ENCODE peak calls at places on chromosomes 12 and 14, in seven cellular contexts. J is ovary, H is heart left ventricle, O is H1, V is A549, Z is HCT116, N is esophagus squamous epithelium. K is an unnamed sample.
A peak's percentile ranks its signal among the peaks of the same experiment; 100 is the strongest.

GRCh38 chr14:22814373-22814772 is 862 bp downstream of the SLC7A7 start:
- DNase-seq in J (no peak), H (no peak), O (no peak), V (no peak), Z (no peak), N (no peak), K (no peak)

GRCh38 chr14:95527392-95528002 is 7.4 kb upstream of the GLRX5 start:
- DNase-seq in J (peak; percentile 87), H (no peak), O (no peak), V (peak; percentile 44), Z (no peak), N (no peak), K (peak; percentile 65)

GRCh38 chr14:23667134-23667533 is 31.0 kb downstream of the DHRS2 start:
- DNase-seq in J (no peak), H (no peak), O (no peak), V (no peak), Z (no peak), N (no peak), K (no peak)

GRCh38 chr14:99245541-99246511 is 26.2 kb downstream of the BCL11B start:
- DNase-seq in J (no peak), H (no peak), O (peak; percentile 87), V (no peak), Z (no peak), N (no peak), K (no peak)

GRCh38 chr14:73424453-73424852 is 33.9 kb downstream of the NUMB start:
- DNase-seq in J (no peak), H (no peak), O (no peak), V (peak; percentile 38), Z (no peak), N (no peak), K (no peak)

GRCh38 chr14:103108749-103109207 is 14.3 kb downstream of the EXOC3L4 start:
- DNase-seq in J (no peak), H (no peak), O (no peak), V (peak; percentile 81), Z (no peak), N (no peak), K (peak; percentile 66)

GRCh38 chr12:57629897-57630471 is 3.0 kb downstream of the B4GALNT1 start:
- DNase-seq in J (no peak), H (no peak), O (no peak), V (no peak), Z (no peak), N (no peak), K (no peak)

GRCh38 chr12:88299567-88300101 is 157.5 kb downstream of the TMTC3 start:
- DNase-seq in J (no peak), H (no peak), O (no peak), V (peak; percentile 96), Z (peak; percentile 34), N (no peak), K (no peak)

GRCh38 chr12:2336409-2336829 is 283.6 kb downstream of the CACNA1C start:
- DNase-seq in J (no peak), H (no peak), O (no peak), V (peak; percentile 37), Z (peak; percentile 75), N (no peak), K (no peak)
- TF ChIP-seq POLR2A in J (no peak), H (no peak), O (no peak), V (no peak), Z (no peak), N (no peak), K (no peak)

GRCh38 chr12:46549527-46550265 is 177.1 kb upstream of the SLC38A2 start:
- DNase-seq in J (no peak), H (no peak), O (no peak), V (peak; percentile 82), Z (peak; percentile 84), N (no peak), K (no peak)
- H3K4me1 ChIP-seq in J (peaks cover 1% of the 10 kb centered on the region), H (peaks cover 28% of the 10 kb centered on the region), O (no peaks in the 10 kb centered on the region), V (peaks cover 41% of the 10 kb centered on the region), Z (peaks cover 84% of the 10 kb centered on the region), N (peaks cover 70% of the 10 kb centered on the region), K (no peaks in the 10 kb centered on the region)

GRCh38 chr12:93054021-93054420 is 124.9 kb upstream of the EEA1 start:
- DNase-seq in J (no peak), H (no peak), O (no peak), V (no peak), Z (no peak), N (no peak), K (no peak)

GRCh38 chr12:93050026-93050747 is 121.1 kb upstream of the EEA1 start:
- DNase-seq in J (no peak), H (no peak), O (no peak), V (no peak), Z (no peak), N (no peak), K (no peak)

GRCh38 chr12:93048646-93049045 is 119.6 kb upstream of the EEA1 start:
- DNase-seq in J (no peak), H (no peak), O (no peak), V (no peak), Z (no peak), N (no peak), K (no peak)

GRCh38 chr12:93047118-93047517 is 118.0 kb upstream of the EEA1 start:
- DNase-seq in J (no peak), H (no peak), O (no peak), V (no peak), Z (no peak), N (no peak), K (no peak)

DNA sequence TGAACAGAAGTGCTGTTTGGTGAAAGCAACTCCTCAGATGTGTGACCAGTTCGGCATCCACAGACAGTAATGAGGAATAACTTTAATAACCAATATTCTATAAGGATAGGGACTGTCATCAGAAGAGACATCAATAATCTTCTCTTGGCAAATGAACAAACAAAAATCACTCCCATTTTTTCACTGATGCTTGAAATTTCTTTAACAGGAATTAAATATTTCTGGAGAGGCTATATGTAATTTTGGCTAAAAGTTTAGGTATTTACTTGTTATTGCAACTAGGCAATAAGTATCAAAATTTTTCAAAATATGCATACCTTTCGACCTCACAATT is 121.6 kb upstream of the EEA1 start:
- DNase-seq in J (no peak), H (no peak), O (no peak), V (no peak), Z (no peak), N (no peak), K (no peak)
- H3K27ac ChIP-seq in J (no peak overlapping the region), H (no peak overlapping the region), O (no peak overlapping the region), V (no peak overlapping the region), Z (no peak overlapping the region), N (no peak overlapping the region), K (no peak overlapping the region)

GRCh38 chr12:16347391-16348298 is at the start of gene MGST1:
- DNase-seq in J (peak; percentile 16), H (peak; percentile 76), O (peak; percentile 87), V (peak; percentile 88), Z (peak; percentile 57), N (no peak), K (peak; percentile 77)
- TF ChIP-seq POLR2A in J (no peak), H (no peak), O (peak; percentile 90), V (peak; percentile 97), Z (peak; percentile 87), N (peak; percentile 35), K (peak; percentile 86)

DNA sequence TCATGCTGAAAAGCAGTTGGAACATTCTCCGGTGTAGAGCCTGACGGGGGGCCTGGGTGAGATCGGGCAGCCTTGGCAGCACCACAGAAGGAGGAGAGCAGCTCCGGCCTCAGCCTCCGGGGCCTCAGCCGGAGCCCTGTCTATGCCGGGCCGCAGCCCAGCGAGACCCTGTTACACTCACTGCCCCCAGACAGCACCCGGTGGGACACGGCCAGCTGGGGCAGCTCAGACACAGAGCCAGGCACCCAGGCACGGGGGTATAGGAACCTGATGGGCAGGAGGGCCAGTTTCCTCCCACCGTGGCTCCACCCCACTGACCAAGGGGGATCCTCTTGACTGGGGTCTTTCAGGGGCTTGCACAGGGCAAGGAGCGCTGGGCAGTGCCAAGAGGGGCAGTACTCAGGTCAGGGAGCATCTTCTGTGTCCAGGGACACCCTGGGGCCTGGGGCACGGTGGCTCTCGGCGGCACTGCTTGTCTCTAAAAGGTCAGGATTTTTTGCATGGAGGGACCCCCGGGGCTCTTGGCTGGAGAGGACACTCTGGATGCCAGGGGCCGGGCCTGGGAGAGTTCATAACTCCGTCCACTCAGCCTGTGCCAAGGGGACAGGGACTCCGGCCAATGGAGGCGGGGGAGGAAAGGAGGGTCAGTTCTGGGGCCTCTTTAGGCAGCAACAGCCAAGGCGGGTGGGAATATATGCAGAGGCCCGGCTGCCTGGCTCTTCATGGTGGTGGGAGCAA is 9.4 kb downstream of the INF2 start:
- DNase-seq in J (peak; percentile 57), H (peak; percentile 86), O (no peak), V (no peak), Z (no peak), N (no peak), K (no peak)
- H3K4me1 ChIP-seq in J (peaks cover 5% of the 10 kb centered on the region), H (peaks cover 80% of the 10 kb centered on the region), O (peaks cover 27% of the 10 kb centered on the region), V (peaks cover 61% of the 10 kb centered on the region), Z (peaks cover 7% of the 10 kb centered on the region), N (peaks cover 77% of the 10 kb centered on the region), K (peaks cover 53% of the 10 kb centered on the region)

GRCh38 chr12:132429932-132430643 is 59.9 kb upstream of the FBRSL1 start:
- DNase-seq in J (no peak), H (no peak), O (peak; percentile 61), V (peak; percentile 57), Z (peak; percentile 41), N (no peak), K (peak; percentile 86)

GRCh38 chr12:132428872-132429121 is 61.2 kb upstream of the FBRSL1 start:
- DNase-seq in J (no peak), H (no peak), O (no peak), V (no peak), Z (no peak), N (no peak), K (no peak)

GRCh38 chr12:132430838-132431826 is 58.8 kb upstream of the FBRSL1 start:
- DNase-seq in J (no peak), H (no peak), O (no peak), V (no peak), Z (no peak), N (no peak), K (peak; percentile 47)

GRCh38 chr12:132427999-132428871 is 61.7 kb upstream of the FBRSL1 start:
- DNase-seq in J (no peak), H (no peak), O (no peak), V (peak; percentile 51), Z (no peak), N (no peak), K (no peak)

GRCh38 chr12:132429122-132429931 is 60.6 kb upstream of the FBRSL1 start:
- DNase-seq in J (no peak), H (no peak), O (peak; percentile 73), V (no peak), Z (no peak), N (no peak), K (no peak)
- H3K27ac ChIP-seq in J (no peak overlapping the region), H (no peak overlapping the region), O (no peak overlapping the region), V (no peak overlapping the region), Z (peak overlapping the region; percentile 4), N (no peak overlapping the region), K (no peak overlapping the region)

DNA sequence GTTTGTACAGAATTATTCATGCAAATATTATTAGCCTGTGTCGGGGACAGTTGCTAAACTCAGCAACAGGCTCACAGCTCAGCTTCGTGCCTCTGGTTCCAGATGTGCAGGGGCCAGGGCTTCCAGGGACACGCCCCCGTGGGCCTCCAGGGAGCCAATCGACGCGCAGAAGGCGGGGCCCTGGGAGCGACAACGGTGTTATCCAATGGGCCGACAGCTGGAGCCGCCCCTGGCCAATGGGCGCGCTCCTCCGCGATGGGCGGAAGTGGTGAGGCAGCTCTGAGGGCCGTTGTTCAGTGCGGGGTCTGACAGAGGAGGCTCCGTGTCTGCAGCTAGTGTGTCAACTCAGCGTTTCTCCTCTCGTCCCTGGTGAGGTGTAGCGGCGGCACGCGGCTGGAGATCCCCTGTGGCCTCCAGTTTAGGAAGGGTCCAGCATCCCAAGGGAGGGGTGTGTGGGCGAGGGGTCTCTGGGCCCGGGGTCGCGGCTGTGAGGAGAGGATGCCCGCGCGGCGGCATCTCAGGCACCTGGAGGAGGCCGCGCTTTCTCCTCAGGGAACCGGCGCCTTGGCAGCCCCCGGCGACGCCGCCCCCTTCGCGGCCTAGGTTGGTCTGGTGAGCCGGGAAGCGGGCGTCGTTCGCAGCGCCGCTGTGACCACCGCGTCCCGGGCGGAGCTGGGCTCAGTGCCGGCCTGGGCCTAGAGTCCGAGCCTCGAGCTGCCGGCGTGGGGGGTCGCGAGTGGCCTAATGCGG is at the start of gene TRAFD1:
- DNase-seq in J (peak; percentile 98), H (peak; percentile 100), O (peak; percentile 99), V (peak; percentile 97), Z (peak; percentile 91), N (peak; percentile 93), K (peak; percentile 98)
- TF ChIP-seq POLR2A in J (peak; percentile 94), H (peak; percentile 98), O (no peak), V (peak; percentile 97), Z (peak; percentile 87), N (peak; percentile 96), K (peak; percentile 95)